ENCODE peak calls at places on chromosomes 6 and 20, in five cellular contexts. L is heart right ventricle, B is GM23338, K is colonic mucosa, F is HL-60. P is an unnamed sample.
A peak's percentile ranks its signal among the peaks of the same experiment; 100 is the strongest.

GRCh38 chr6:33716890-33717632 is 5.6 kb upstream of the UQCC2 start:
- DNase-seq in L (no peak), B (no peak), K (no peak), F (no peak), P (no peak)

GRCh38 chr6:161135695-161136591 is 137.9 kb downstream of the AGPAT4 start:
- DNase-seq in L (no peak), B (no peak), K (no peak), F (no peak), P (no peak)

GRCh38 chr6:162829013-162829742 is 101.4 kb downstream of the PACRG start:
- DNase-seq in L (no peak), B (no peak), K (no peak), F (no peak), P (no peak)

GRCh38 chr6:105207524-105208269 is 27.9 kb upstream of the POPDC3 start:
- DNase-seq in L (no peak), B (no peak), K (no peak), F (no peak), P (no peak)

GRCh38 chr6:24460966-24461365 is 28.4 kb downstream of the GPLD1 start:
- DNase-seq in L (no peak), B (no peak), K (no peak), F (no peak), P (no peak)

GRCh38 chr20:41046716-41047115 is 18.1 kb downstream of the TOP1 start:
- DNase-seq in L (no peak), B (no peak), K (no peak), F (no peak), P (no peak)

GRCh38 chr6:42402184-42402583 is 49.5 kb downstream of the TRERF1 start:
- DNase-seq in L (no peak), B (no peak), K (no peak), F (no peak), P (no peak)

GRCh38 chr6:14288910-14289309 is 171.3 kb downstream of the CD83 start:
- DNase-seq in L (no peak), B (no peak), K (no peak), F (no peak), P (no peak)

GRCh38 chr6:41594326-41594725 is 43.9 kb upstream of the MDFI start:
- DNase-seq in L (no peak), B (no peak), K (no peak), F (no peak), P (no peak)

GRCh38 chr20:3670511-3670910 is 7.3 kb upstream of the GFRA4 start:
- DNase-seq in L (no peak), B (peak; percentile 44), K (no peak), F (no peak), P (no peak)

GRCh38 chr6:4943716-4944115 is 60.1 kb downstream of the RPP40 start:
- DNase-seq in L (no peak), B (no peak), K (no peak), F (no peak), P (no peak)

GRCh38 chr6:48141975-48142374 is 31.0 kb upstream of the PTCHD4 start:
- DNase-seq in L (no peak), B (no peak), K (no peak), F (no peak), P (no peak)

GRCh38 chr6:72968704-72969103 is 256.6 kb downstream of the KHDC1L start:
- DNase-seq in L (no peak), B (no peak), K (no peak), F (no peak), P (no peak)

GRCh38 chr6:148954934-148955915 is 208.4 kb downstream of the UST start:
- DNase-seq in L (no peak), B (no peak), K (no peak), F (no peak), P (no peak)

DNA sequence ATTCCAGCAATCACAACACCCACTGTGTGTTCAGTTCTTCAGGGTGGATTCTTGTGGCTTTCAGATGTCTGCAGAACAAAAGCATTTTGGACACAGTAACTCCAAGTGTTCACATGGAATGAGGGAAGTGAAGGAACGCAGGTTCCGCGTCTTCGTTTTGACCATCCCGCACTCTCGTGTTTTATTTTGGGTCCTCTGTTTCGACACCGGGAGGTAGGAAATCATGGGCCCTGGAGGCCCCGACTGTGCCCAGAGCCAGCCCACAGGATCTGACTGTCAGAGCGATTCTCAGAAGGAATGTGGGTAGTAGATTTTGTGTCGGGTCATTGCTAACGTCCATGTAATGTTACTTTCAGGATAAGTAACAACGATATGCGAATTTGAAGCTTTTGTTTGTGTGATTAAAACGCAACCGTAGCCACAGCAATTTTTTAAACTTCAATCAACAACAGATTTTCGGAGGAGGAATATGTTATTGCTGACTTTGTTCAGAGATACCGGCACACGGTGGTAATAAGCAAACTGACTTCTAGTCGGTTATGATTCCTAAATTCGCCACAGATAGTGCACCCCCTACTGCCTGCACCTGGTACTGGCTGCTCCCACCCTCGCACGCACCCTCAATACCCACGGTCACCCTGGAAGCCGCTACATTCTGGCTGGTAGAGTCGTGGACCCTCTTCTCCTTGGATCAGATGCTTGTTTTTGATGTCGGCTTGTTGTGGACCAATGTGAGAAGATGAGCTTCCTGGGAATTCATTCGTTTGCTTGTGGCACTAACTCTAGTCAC is 10.5 kb downstream of the NPEPL1 start:
- DNase-seq in L (no peak), B (no peak), K (no peak), F (no peak), P (no peak)
- TF ChIP-seq CTCF in L (no peak), B (peak; percentile 51), K (no peak), F (no peak), P (peak; percentile 8)

GRCh38 chr6:116352515-116353471 is 18.0 kb upstream of the DSE start:
- DNase-seq in L (no peak), B (no peak), K (no peak), F (peak; percentile 1), P (no peak)
- H3K27ac ChIP-seq in L (peak overlapping the region; percentile 43), B (no peak overlapping the region), K (no peak overlapping the region), F (no peak overlapping the region), P (no peak overlapping the region)

GRCh38 chr20:33653218-33653899 is 8.8 kb upstream of the C20orf144 start:
- DNase-seq in L (peak; percentile 60), B (peak; percentile 90), K (peak; percentile 73), F (peak; percentile 29), P (peak; percentile 70)

GRCh38 chr20:33649201-33649631 is 12.9 kb upstream of the C20orf144 start:
- DNase-seq in L (no peak), B (no peak), K (peak; percentile 33), F (no peak), P (no peak)

GRCh38 chr20:33650111-33650752 is 11.9 kb upstream of the C20orf144 start:
- DNase-seq in L (no peak), B (no peak), K (peak; percentile 27), F (no peak), P (no peak)

GRCh38 chr20:33650753-33651561 is 11.2 kb upstream of the C20orf144 start:
- DNase-seq in L (no peak), B (no peak), K (peak; percentile 62), F (no peak), P (no peak)

DNA sequence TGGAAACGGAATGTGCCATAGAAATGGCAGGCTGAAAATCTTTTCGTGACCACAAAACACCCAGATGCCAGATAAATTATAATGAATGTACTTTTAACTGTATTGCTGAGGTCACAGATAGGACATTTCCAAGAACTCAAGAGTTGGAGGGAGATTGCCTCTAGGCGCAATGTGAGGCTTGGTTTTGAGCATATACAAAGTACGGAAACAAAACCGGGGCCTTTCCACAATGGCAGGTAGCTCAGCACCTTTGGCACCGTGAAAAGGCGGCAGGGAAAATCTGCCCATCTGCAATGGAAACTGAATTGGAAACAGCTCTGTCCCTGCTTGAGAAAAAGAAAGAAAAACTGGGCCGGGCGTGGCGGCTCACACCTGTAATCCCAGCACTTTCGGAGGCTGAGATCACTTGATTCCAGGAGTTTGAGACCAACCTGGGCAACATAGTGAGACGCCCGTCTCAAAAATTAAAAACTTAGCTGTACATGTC is 10.5 kb upstream of the C20orf144 start:
- DNase-seq in L (no peak), B (no peak), K (peak; percentile 31), F (no peak), P (no peak)
- H3K4me3 ChIP-seq in L (no peak overlapping the region), B (no peak overlapping the region), K (no peak overlapping the region), F (no peak overlapping the region), P (no peak overlapping the region)

GRCh38 chr6:17705778-17706579 is 746 bp downstream of the NUP153 start:
- DNase-seq in L (peak; percentile 61), B (peak; percentile 74), K (peak; percentile 65), F (peak; percentile 73), P (peak; percentile 66)

GRCh38 chr6:17705428-17705777 is 1.3 kb downstream of the NUP153 start:
- DNase-seq in L (peak; percentile 64), B (no peak), K (no peak), F (peak; percentile 17), P (peak; percentile 50)

GRCh38 chr6:17707371-17707651 is 586 bp upstream of the NUP153 start:
- DNase-seq in L (no peak), B (no peak), K (no peak), F (no peak), P (no peak)

GRCh38 chr6:17709476-17709875 is 2.8 kb upstream of the NUP153 start:
- DNase-seq in L (no peak), B (no peak), K (no peak), F (no peak), P (no peak)

DNA sequence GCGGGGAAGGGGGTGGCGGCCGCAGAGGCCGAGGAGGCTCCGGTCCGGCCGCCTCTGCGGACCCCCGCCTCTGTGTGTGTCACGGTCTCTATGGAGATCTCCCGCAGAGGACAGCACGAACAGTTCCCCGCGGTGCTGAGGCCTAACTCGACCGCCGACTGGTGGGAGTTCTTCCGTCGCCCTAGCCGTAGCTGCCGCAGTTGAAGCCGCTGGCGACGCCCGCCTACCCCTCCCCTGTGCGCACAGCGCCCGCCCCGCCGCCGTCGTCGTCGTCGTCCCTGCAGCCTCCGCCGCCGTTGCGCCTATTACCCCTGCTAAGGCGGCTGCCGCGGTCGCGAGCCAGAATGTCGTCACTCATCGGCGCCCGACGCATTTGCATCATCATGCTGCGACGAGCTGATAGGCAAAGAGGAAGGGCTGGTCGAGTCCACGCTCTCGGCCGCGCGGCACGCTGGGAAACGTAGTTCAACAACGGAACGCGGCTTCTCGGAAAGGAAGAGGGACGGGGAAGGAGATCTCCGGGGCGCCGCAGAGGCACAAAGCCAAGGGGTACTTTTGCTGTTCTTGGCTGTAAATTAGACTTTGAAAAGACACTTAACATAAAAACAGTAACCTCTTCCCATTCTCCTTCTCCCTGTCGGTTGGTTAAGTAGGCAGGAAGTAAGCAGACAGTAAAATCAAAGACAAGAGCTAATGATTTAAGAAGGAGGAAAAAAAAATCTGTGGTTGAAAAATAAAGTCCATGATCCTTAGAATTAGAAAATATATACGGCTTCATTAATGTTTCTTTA is at the start of gene NUP153:
- DNase-seq in L (peak; percentile 98), B (peak; percentile 99), K (peak; percentile 100), F (peak; percentile 99), P (peak; percentile 99)
- TF ChIP-seq CTCF in L (no peak), B (no peak), K (no peak), F (no peak), P (no peak)

P was measured in adrenal gland.